ENCODE peak calls at places on chromosomes 3 and 15, in eight cellular contexts. J, M, Q, C, E, I, X and A are unnamed samples. For H3K9me3, the result is how much of the 10 kb centered on the place peaks cover.

GRCh38 chr15:96340611-96341464 is 10.3 kb downstream of the NR2F2 start:
- DNase-seq in E (peak), I (no peak), X (peak), Q (peak), J (peak), M (peak), C (no peak), A (no peak)

GRCh38 chr3:32882603-32883025 is 64.8 kb downstream of the TRIM71 start:
- DNase-seq in E (no peak), J (no peak), I (no peak), C (no peak), Q (no peak), M (no peak), X (no peak), A (no peak)

GRCh38 chr15:42101861-42102260 is 7.5 kb upstream of the PLA2G4D start:
- DNase-seq in J (no peak), I (no peak), M (no peak), E (no peak), Q (no peak), X (no peak), C (peak), A (no peak)

GRCh38 chr3:20100106-20100605 is 59.9 kb downstream of the KAT2B start:
- DNase-seq in Q (no peak), I (no peak), C (no peak), E (no peak), M (no peak), J (no peak), X (no peak), A (no peak)

GRCh38 chr3:149575213-149575961 is 82.4 kb downstream of the WWTR1 start:
- DNase-seq in M (peak), C (peak), Q (no peak), I (peak), J (no peak), X (peak), E (no peak), A (no peak)

GRCh38 chr3:86923071-86923476 is 67.9 kb downstream of the VGLL3 start:
- DNase-seq in E (no peak), I (no peak), J (no peak), Q (no peak), M (no peak), X (no peak), C (peak), A (peak)

GRCh38 chr15:62940755-62941361 is 101.7 kb upstream of the TPM1 start:
- DNase-seq in C (peak), X (peak), M (no peak), E (no peak), J (no peak), I (peak), Q (peak), A (peak)

GRCh38 chr3:16547555-16547954 is 34.1 kb upstream of the RFTN1 start:
- DNase-seq in I (no peak), M (no peak), E (no peak), X (no peak), J (no peak), Q (no peak), C (no peak), A (no peak)

GRCh38 chr3:99666201-99666600 is 27.8 kb downstream of the COL8A1 start:
- DNase-seq in C (no peak), X (no peak), E (no peak), Q (no peak), I (no peak), J (no peak), M (no peak), A (no peak)

GRCh38 chr3:180684807-180685206 is 5.5 kb upstream of the CCDC39 start:
- DNase-seq in X (no peak), M (peak), E (no peak), Q (no peak), C (no peak), I (no peak), J (no peak), A (no peak)

GRCh38 chr3:130473416-130473815 is 43.6 kb upstream of the COL6A6 start:
- DNase-seq in Q (no peak), I (no peak), C (no peak), E (no peak), X (no peak), J (no peak), M (no peak), A (no peak)

GRCh38 chr15:82572311-82572710 is 32.1 kb upstream of the RPS17 start:
- DNase-seq in C (no peak), I (no peak), E (no peak), Q (peak), X (no peak), J (no peak), M (no peak), A (no peak)

GRCh38 chr3:86046436-86047328 is 944.3 kb downstream of the VGLL3 start:
- DNase-seq in J (no peak), I (no peak), C (no peak), Q (no peak), E (no peak), X (no peak), M (no peak), A (no peak)

GRCh38 chr3:184711366-184712247 is at the start of gene MAGEF1:
- DNase-seq in M (peak), J (peak), X (peak), C (peak), E (peak), Q (peak), I (peak), A (peak)

GRCh38 chr15:59501531-59502113 is 63.6 kb downstream of the FAM81A start:
- DNase-seq in C (peak), X (no peak), M (peak), I (peak), Q (peak), J (no peak), E (no peak), A (no peak)

GRCh38 chr3:122356402-122356801 is 26.6 kb downstream of the MIX23 start:
- DNase-seq in M (peak), J (peak), E (no peak), I (no peak), X (peak), Q (peak), C (peak), A (no peak)

GRCh38 chr15:79918278-79918677 is 21.5 kb upstream of the MTHFS start:
- DNase-seq in X (no peak), C (no peak), Q (no peak), M (peak), J (no peak), I (no peak), E (peak), A (no peak)
- H3K9me3 ChIP-seq in X (under half), C (under half), Q (under half), M (under half), J (half or more), I (under half), E (half or more), A (under half)

GRCh38 chr3:53970656-53971055 is 79.0 kb upstream of the SELENOK start:
- DNase-seq in Q (no peak), E (no peak), M (peak), X (no peak), C (no peak), J (no peak), I (no peak), A (no peak)

GRCh38 chr3:53974314-53974713 is 82.7 kb upstream of the SELENOK start:
- DNase-seq in J (no peak), I (no peak), X (no peak), E (no peak), C (no peak), M (no peak), Q (no peak), A (no peak)

GRCh38 chr3:53965291-53965690 is 73.6 kb upstream of the SELENOK start:
- DNase-seq in J (no peak), Q (no peak), X (no peak), I (no peak), M (no peak), C (no peak), E (no peak), A (no peak)

DNA sequence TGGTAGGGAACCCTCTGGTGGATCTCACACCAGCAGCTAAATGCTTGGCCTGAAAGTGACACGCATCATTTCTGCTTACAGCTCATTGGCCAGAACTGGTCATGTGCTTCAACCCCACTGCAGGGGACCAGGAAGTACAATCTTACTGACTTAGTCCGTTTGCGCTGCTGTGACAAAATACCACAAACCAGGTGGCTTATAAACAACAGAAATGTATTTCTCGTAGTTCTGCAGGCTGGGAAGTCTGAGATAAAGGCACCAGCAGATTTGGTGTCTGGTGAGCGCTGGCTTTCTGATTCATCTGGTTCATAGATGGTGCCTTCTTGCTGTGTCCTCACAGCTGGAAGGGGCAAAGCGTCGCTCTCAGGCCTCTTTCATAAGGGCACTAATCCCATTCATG is 77.4 kb upstream of the SELENOK start:
- DNase-seq in Q (no peak), E (no peak), X (no peak), C (no peak), M (no peak), I (no peak), J (no peak), A (no peak)
- H3K9me3 ChIP-seq in Q (under half), E (under half), X (under half), C (under half), M (under half), I (under half), J (under half), A (under half)

DNA sequence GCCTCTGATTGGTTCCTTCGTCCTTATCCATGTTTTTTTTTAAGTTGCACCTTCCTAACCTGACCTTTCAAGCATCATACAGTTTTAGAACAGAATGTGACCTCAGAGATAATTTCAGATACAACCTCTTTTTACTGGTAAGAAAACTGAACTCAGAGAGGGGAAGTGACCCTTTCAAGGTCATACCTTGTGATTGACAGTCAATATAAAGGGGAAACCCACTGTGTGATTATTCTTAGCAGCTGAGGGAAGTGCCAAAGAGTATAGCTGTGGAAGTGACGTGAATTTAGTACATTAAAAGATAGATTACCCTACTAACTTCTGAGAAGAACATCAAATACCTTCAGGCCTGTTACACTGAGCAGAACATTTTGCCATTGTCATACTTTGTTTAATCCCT is 319.4 kb downstream of the NEK10 start:
- DNase-seq in C (no peak), J (no peak), E (no peak), M (no peak), Q (no peak), I (no peak), X (no peak), A (no peak)
- H3K9me3 ChIP-seq in C (under half), J (under half), E (under half), M (under half), Q (under half), I (under half), X (under half), A (under half)

GRCh38 chr15:65177901-65178300 is 7.2 kb downstream of the CLPX start:
- DNase-seq in M (no peak), I (no peak), E (no peak), X (no peak), Q (no peak), C (no peak), J (no peak), A (no peak)
- H3K9me3 ChIP-seq in M (under half), I (under half), E (under half), X (under half), Q (under half), C (under half), J (under half), A (under half)

GRCh38 chr3:197562398-197563251 is 6.9 kb upstream of the BDH1 start:
- DNase-seq in I (no peak), E (no peak), M (no peak), X (no peak), Q (no peak), C (no peak), J (no peak), A (no peak)
- H3K9me3 ChIP-seq in I (under half), E (under half), M (under half), X (under half), Q (under half), C (under half), J (under half), A (under half)